ENCODE peak calls at places on chromosomes 5 and 9, in seven cellular contexts. X, S, V, W, L, B and R are unnamed samples. For H3K4me1, the result is how much of the 10 kb centered on the place peaks cover.

GRCh38 chr9:69542942-69543704 is 129.0 kb downstream of the APBA1 start:
- DNase-seq in W (no peak), V (no peak), L (peak), B (no peak), S (no peak), X (peak), R (no peak)

GRCh38 chr9:25542319-25542718 is 135.9 kb downstream of the TUSC1 start:
- DNase-seq in B (no peak), S (no peak), V (no peak), W (no peak), X (no peak), L (no peak), R (no peak)

GRCh38 chr5:61163905-61164304 is 1.6 kb upstream of the SMIM15 start:
- DNase-seq in S (no peak), X (no peak), V (no peak), B (no peak), L (no peak), W (no peak), R (no peak)

GRCh38 chr5:138536665-138537315 is 6.2 kb downstream of the ETF1 start:
- DNase-seq in V (no peak), W (no peak), B (no peak), L (no peak), X (peak), S (no peak), R (peak)

GRCh38 chr9:133658442-133659431 is 22.6 kb downstream of the DBH start:
- DNase-seq in V (no peak), L (peak), X (peak), B (no peak), S (no peak), W (no peak), R (no peak)

GRCh38 chr5:116486588-116486987 is 88.0 kb downstream of the SEMA6A start:
- DNase-seq in V (no peak), S (no peak), B (no peak), X (no peak), L (no peak), W (no peak), R (no peak)

GRCh38 chr5:45038366-45038987 is 229.7 kb downstream of the MRPS30 start:
- DNase-seq in X (peak), W (peak), S (no peak), B (no peak), L (peak), V (no peak), R (no peak)

GRCh38 chr5:76732405-76733048 is 16.6 kb downstream of the F2R start:
- DNase-seq in B (no peak), V (no peak), L (no peak), X (no peak), S (no peak), W (no peak), R (no peak)

GRCh38 chr9:32384364-32385134 is at the start of gene ACO1:
- DNase-seq in B (peak), S (peak), W (peak), X (peak), L (peak), V (peak), R (peak)

GRCh38 chr5:135131801-135132675 is 98.0 kb upstream of the PITX1 start:
- DNase-seq in L (peak), W (no peak), S (no peak), B (no peak), V (no peak), X (no peak), R (no peak)

GRCh38 chr9:111362526-111362925 is 32.5 kb upstream of the OR2K2 start:
- DNase-seq in S (no peak), B (no peak), V (no peak), W (no peak), L (no peak), X (no peak), R (no peak)

GRCh38 chr9:97518909-97519307 is 17.4 kb downstream of the TMOD1 start:
- DNase-seq in V (no peak), X (peak), S (no peak), W (peak), B (no peak), L (no peak), R (no peak)

GRCh38 chr5:146340260-146341081 is 1.8 kb downstream of the POU4F3 start:
- DNase-seq in L (peak), S (no peak), V (no peak), X (peak), B (peak), W (peak), R (no peak)

GRCh38 chr5:158534203-158534602 is 565.5 kb downstream of the EBF1 start:
- DNase-seq in W (no peak), S (no peak), X (no peak), B (no peak), L (peak), V (no peak), R (no peak)

GRCh38 chr9:110444911-110445310 is 107.2 kb upstream of the TXNDC8 start:
- DNase-seq in V (no peak), S (no peak), B (no peak), X (no peak), W (no peak), L (no peak), R (no peak)

GRCh38 chr9:121019282-121019681 is 30.8 kb downstream of the C5 start:
- DNase-seq in S (no peak), L (no peak), V (no peak), X (peak), W (no peak), B (no peak), R (no peak)

DNA sequence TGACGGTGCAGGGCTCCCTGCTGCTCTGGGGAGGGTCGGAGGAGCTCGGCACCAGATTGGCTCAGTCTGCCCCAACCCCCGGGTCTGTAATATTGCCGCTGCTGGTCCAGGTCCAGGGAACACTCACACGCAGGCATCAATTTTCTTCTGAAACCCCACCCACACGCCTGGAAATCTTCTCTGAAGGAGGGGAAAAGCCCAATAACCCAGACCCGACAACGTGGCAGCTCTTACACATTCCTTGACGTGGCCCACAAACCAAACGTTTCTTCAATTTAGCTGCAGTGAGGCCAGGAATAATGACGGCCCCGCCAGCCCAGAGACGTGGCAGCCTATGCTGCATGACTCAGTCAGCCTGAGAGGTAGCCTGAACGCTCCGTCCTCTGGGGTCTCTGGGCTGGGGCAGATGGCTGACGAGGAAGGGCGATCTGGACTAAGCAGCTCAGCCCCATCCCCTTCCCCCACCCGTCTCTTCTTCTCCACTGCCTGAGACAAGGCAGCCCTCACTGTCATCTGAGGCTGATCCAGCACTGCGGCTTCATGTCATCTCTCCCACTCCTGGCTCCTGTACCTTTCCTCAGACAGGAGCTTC is 9.9 kb upstream of the SPARC start:
- DNase-seq in L (peak), W (peak), B (peak), S (no peak), V (peak), X (peak), R (no peak)
- H3K4me1 ChIP-seq in L (under half), W (half or more), B (under half), S (under half), V (under half), X (under half), R (under half)

DNA sequence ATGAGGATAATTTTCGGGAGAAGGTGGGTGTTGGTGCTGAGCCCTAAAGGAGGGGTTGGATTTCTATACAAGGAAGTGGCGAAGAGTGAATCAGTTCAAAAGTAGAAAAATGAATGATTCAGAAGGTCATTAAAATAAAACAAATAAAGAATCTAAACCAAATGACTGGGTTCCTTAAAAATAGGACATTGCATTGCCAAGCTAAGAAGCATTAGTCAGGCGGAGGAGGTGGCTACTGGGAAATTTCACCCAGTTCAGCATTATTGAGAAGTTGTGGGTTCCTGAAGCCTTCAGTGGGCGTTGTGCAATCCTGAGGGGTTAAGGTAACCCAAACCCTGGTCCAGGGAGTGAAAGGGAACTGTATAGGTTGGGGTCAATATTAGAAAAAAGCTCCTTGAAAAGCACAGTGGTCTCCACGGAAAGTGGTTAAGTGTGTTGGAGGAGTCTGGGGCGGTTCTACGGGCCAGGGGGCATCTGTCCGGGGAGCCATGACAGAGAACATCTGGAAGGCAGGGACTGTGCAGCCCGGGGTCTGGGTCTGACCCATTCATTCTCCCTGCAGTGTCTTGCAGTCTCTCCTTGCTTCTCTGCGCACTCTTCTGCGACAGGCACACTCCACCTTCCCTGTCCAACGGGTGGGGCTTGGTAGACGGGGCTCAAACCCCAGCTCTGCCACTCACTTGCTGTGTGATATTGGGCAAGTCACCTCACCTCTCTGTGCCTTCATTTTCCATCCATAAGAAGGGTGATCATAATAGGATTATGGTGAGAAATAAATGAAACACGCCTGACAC is 27.6 kb upstream of the DUSP1 start:
- DNase-seq in W (peak), B (no peak), X (no peak), V (no peak), S (no peak), L (no peak), R (no peak)
- H3K27ac ChIP-seq in W (peak), B (peak), X (no peak), V (peak), S (no peak), L (no peak), R (no peak)

GRCh38 chr5:39422886-39423285 is 1.9 kb downstream of the DAB2 start:
- DNase-seq in B (no peak), L (no peak), W (no peak), V (no peak), X (no peak), S (no peak), R (no peak)
- H3K4me3 ChIP-seq in B (peak), L (no peak), W (peak), V (peak), X (no peak), S (no peak), R (no peak)

DNA sequence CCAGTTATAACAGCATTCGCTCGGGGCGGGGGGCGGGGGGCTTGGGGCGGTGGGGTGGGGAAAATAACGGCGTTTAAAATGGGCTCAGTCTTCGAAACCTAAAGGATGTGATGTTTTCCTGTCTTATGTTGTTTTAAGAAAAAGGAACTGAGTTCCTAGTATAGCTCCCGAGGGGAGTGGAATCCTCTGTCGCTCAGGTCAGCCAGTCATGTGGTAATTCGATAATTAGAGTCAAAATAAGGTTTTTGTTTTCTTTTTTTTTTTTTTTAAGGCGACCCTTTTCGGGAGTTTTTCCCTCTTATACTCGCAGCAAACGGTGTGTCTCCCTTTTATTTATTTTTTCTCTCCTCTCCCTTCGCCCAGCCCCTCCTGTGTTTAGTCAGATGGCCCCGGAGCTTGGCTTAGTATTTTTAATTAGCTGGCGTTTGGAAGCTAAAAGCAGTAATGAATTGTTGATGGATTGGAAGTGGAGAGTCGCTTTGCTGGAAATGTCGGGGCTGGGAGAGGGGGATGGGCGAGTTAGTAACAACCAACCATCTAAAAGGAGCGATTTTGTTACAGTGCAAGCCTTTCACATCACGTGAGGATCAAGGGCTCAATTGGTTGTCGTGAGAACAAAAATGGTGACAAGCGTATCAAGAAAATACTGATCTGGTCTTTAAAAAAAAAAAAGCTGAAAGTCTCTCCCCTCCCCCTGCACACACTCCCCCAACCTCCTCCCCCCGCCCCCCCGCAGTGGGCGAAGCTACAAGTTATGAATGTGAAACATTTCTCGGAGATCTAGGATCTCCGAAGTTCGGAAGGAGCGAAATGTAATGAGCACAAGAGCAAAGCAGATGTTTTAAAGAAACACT is 704 bp upstream of the ZNF608 start:
- DNase-seq in L (peak), X (peak), S (no peak), B (peak), V (peak), W (peak), R (no peak)
- H3K4me1 ChIP-seq in L (under half), X (under half), S (under half), B (under half), V (under half), W (under half), R (under half)

GRCh38 chr5:153256-153655 is 38.0 kb upstream of the LRRC14B start:
- DNase-seq in L (no peak), W (peak), V (no peak), B (no peak), S (no peak), X (no peak), R (no peak)
- H3K27ac ChIP-seq in L (no peak), W (peak), V (no peak), B (no peak), S (no peak), X (no peak), R (no peak)

DNA sequence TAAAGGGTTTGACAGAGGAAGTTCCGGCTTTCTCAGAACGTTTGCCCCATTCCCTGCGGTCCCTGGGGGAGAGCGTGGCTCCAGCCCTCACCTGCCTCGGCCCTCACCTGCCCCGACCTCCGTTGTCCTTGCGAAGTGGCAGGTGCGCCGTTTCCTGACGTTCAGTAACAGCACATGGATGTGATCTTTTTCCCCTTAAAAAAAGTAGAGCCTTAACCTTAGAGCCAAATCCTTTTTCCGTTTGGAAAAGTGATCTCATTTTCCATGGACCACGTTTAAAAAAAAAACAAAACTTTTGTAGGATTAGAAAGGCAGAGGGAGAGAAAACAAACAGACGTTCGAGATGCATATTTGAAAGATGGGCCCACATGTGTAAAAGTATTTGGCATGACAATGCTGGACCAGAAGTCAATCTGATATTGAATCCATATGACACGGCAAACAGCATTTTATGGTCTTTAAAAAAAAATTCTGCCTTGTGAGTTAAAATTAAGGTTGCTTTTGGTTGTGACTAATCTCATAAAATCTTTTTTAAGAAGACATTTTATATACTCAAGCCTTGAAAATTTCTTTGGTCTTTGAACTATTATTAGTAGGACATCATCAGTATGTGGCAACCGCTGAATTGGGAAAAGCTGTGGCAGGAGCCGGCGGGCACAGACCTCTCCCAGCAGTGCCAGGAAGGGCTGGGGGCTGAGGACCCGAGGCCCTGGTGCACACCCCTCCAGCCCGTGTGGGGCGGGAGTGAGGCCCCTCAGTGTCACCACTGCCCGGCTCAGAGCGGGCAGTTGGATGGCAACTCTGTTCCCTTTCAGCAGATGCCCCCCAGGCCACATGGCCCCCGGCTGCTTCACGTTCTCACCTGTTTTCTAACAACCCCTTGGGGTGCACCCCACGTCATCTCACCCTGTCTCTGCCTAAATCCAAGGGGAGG is 42.4 kb upstream of the EXOC3 start:
- DNase-seq in B (peak), V (no peak), L (no peak), W (peak), S (no peak), X (no peak), R (no peak)
- H3K4me3 ChIP-seq in B (peak), V (peak), L (no peak), W (peak), S (no peak), X (no peak), R (no peak)